ENCODE peak calls at places on chromosomes 3 and 15, in four cellular contexts. A, E, F and S are unnamed samples.

GRCh38 chr15:66565731-66566130 is at the start of gene LCTL:
- DNase-seq in A (no peak), F (no peak), E (no peak), S (peak; percentile 8)

GRCh38 chr3:15783361-15783969 is 14.3 kb downstream of the ANKRD28 start:
- DNase-seq in F (no peak), E (no peak), A (no peak), S (no peak)

GRCh38 chr3:190853464-190853863 is 9.0 kb downstream of the GMNC start:
- DNase-seq in A (no peak), F (no peak), E (no peak), S (no peak)

GRCh38 chr15:101126618-101127502 is 125.0 kb downstream of the CHSY1 start:
- DNase-seq in A (peak; percentile 64), F (peak; percentile 33), E (no peak), S (no peak)

GRCh38 chr3:97863025-97863424 is 41.2 kb downstream of the CRYBG3 start:
- DNase-seq in A (no peak), F (no peak), E (no peak), S (no peak)

GRCh38 chr15:70794596-70795310 is 31.4 kb upstream of the UACA start:
- DNase-seq in F (no peak), A (no peak), E (no peak), S (no peak)

GRCh38 chr15:70111203-70112017 is 13.7 kb upstream of the TLE3 start:
- DNase-seq in A (peak; percentile 81), F (peak; percentile 73), E (no peak), S (peak; percentile 91)

GRCh38 chr15:99454941-99455795 is 110.6 kb upstream of the MEF2A start:
- DNase-seq in E (no peak), F (no peak), A (peak; percentile 73), S (peak; percentile 12)

GRCh38 chr3:112351823-112352222 is 18.9 kb downstream of the CD200 start:
- DNase-seq in F (no peak), A (no peak), E (no peak), S (no peak)

GRCh38 chr15:81357178-81357686 is 16.8 kb downstream of the TMC3 start:
- DNase-seq in A (no peak), E (no peak), F (no peak), S (no peak)

GRCh38 chr3:191695131-191695814 is 234.3 kb downstream of the PYDC2 start:
- DNase-seq in F (no peak), A (no peak), E (no peak), S (no peak)

GRCh38 chr3:69499899-69500316 is 114.0 kb upstream of the FRMD4B start:
- DNase-seq in F (no peak), A (no peak), E (no peak), S (peak; percentile 46)

GRCh38 chr3:90011996-90012395 is 904.6 kb downstream of the EPHA3 start:
- DNase-seq in A (no peak), E (no peak), F (no peak), S (no peak)

GRCh38 chr3:50351318-50351687 is 641 bp downstream of the CYB561D2 start:
- DNase-seq in F (peak; percentile 23), A (no peak), E (no peak), S (no peak)

GRCh38 chr3:48186993-48187578 is 1.1 kb downstream of the CDC25A start:
- DNase-seq in E (peak; percentile 5), A (no peak), F (no peak), S (no peak)

GRCh38 chr3:79598594-79598993 is 169.2 kb downstream of the ROBO1 start:
- DNase-seq in A (no peak), E (no peak), F (peak; percentile 77), S (no peak)

GRCh38 chr3:87088984-87089841 is 98.3 kb upstream of the VGLL3 start:
- DNase-seq in A (peak; percentile 49), E (peak; percentile 10), F (peak; percentile 42), S (peak; percentile 87)

GRCh38 chr15:100879461-100880138 is at the start of gene ALDH1A3:
- DNase-seq in A (no peak), E (peak; percentile 17), F (no peak), S (no peak)

GRCh38 chr3:195549931-195550519 is 6.9 kb upstream of the PPP1R2 start:
- DNase-seq in F (no peak), E (peak; percentile 91), A (no peak), S (no peak)

GRCh38 chr3:32045091-32045964 is 61.1 kb upstream of the GPD1L start:
- DNase-seq in E (no peak), F (no peak), A (peak; percentile 45), S (no peak)

GRCh38 chr3:48402907-48403306 is 27.0 kb downstream of the PLXNB1 start:
- DNase-seq in A (no peak), F (no peak), E (no peak), S (no peak)

GRCh38 chr3:76203578-76203977 is 418.2 kb upstream of the ZNF717 start:
- DNase-seq in A (no peak), F (no peak), E (no peak), S (no peak)

GRCh38 chr3:165159760-165160421 is 36.3 kb downstream of the SLITRK3 start:
- DNase-seq in F (no peak), A (no peak), E (no peak), S (no peak)

GRCh38 chr3:23115171-23115877 is 87.8 kb upstream of the UBE2E2 start:
- DNase-seq in A (no peak), E (no peak), F (no peak), S (no peak)

GRCh38 chr3:36868614-36869436 is 76.0 kb downstream of the TRANK1 start:
- DNase-seq in F (peak; percentile 38), A (peak; percentile 84), E (peak; percentile 72), S (peak; percentile 34)

GRCh38 chr15:71791975-71792374 is 18.4 kb upstream of the NR2E3 start:
- DNase-seq in F (no peak), E (no peak), A (no peak), S (no peak)

GRCh38 chr3:141707741-141708203 is 30.3 kb upstream of the RNF7 start:
- DNase-seq in F (no peak), E (no peak), A (no peak), S (no peak)

GRCh38 chr15:41698779-41699178 is 38.6 kb downstream of the MGA start:
- DNase-seq in A (no peak), F (no peak), E (no peak), S (no peak)

GRCh38 chr3:9043063-9043462 is 79.8 kb upstream of the RAD18 start:
- DNase-seq in E (no peak), A (no peak), F (no peak), S (no peak)

GRCh38 chr3:127751163-127751621 is 71.1 kb downstream of the MGLL start:
- DNase-seq in E (no peak), F (no peak), A (peak; percentile 40), S (no peak)

GRCh38 chr15:68888419-68888818 is 41.9 kb upstream of the SPESP1 start:
- DNase-seq in A (no peak), E (no peak), F (no peak), S (no peak)

GRCh38 chr3:17233398-17233800 is 348.6 kb downstream of the PLCL2 start:
- DNase-seq in E (peak; percentile 79), A (peak; percentile 80), F (peak; percentile 51), S (peak; percentile 76)